ENCODE peak calls at places on chromosomes 12 and 14, in four cellular contexts. R is endothelial cell of umbilical vein, F is IMR-90, Z is K562. N is an unnamed sample.
A peak's percentile ranks its signal among the peaks of the same experiment; 100 is the strongest.

GRCh38 chr14:22535916-22536315 is 53.1 kb downstream of the DAD1 start:
- DNase-seq in R (no peak), F (no peak), Z (no peak), N (no peak)

GRCh38 chr14:30610719-30611388 is 11.3 kb upstream of the SCFD1 start:
- DNase-seq in R (peak; percentile 91), F (peak; percentile 81), Z (peak; percentile 10), N (peak; percentile 23)

GRCh38 chr14:68099348-68100045 is 279.9 kb downstream of the RAD51B start:
- DNase-seq in R (no peak), F (no peak), Z (no peak), N (no peak)

GRCh38 chr12:17954788-17955187 is 135.2 kb downstream of the RERGL start:
- DNase-seq in R (no peak), F (no peak), Z (no peak), N (no peak)

GRCh38 chr14:55578511-55578910 is 1.5 kb upstream of the KTN1 start:
- DNase-seq in R (no peak), F (no peak), Z (no peak), N (no peak)

GRCh38 chr14:104373055-104373854 is 206.3 kb upstream of the C14orf180 start:
- DNase-seq in R (no peak), F (no peak), Z (no peak), N (no peak)

GRCh38 chr12:64193045-64193444 is 29.1 kb downstream of the KICS2 start:
- DNase-seq in R (no peak), F (no peak), Z (no peak), N (no peak)

GRCh38 chr12:109271418-109271817 is 37.7 kb downstream of the FOXN4 start:
- DNase-seq in R (no peak), F (no peak), Z (no peak), N (no peak)

GRCh38 chr12:8662592-8662991 is at the start of gene MFAP5:
- DNase-seq in R (no peak), F (peak; percentile 25), Z (no peak), N (no peak)

GRCh38 chr12:27048822-27049752 is 26.7 kb downstream of the MED21 start:
- DNase-seq in R (peak; percentile 28), F (peak; percentile 91), Z (peak; percentile 25), N (peak; percentile 35)

GRCh38 chr12:34400986-34401658 is 378.8 kb downstream of the ALG10 start:
- DNase-seq in R (no peak), F (no peak), Z (peak; percentile 1), N (no peak)

GRCh38 chr12:49666176-49666575 is 41.0 kb downstream of the FMNL3 start:
- DNase-seq in R (no peak), F (no peak), Z (no peak), N (no peak)

GRCh38 chr12:100935929-100936328 is 141.4 kb downstream of the ANO4 start:
- DNase-seq in R (no peak), F (no peak), Z (no peak), N (no peak)

GRCh38 chr12:50572275-50572674 is 67.5 kb downstream of the DIP2B start:
- DNase-seq in R (no peak), F (peak; percentile 89), Z (no peak), N (no peak)

GRCh38 chr14:61698216-61698980 is 3.1 kb downstream of the HIF1A start:
- DNase-seq in R (peak; percentile 48), F (no peak), Z (no peak), N (no peak)

GRCh38 chr12:82832091-82832490 is 145.4 kb downstream of the TMTC2 start:
- DNase-seq in R (no peak), F (no peak), Z (no peak), N (no peak)

GRCh38 chr12:44716681-44717080 is 159.4 kb downstream of the NELL2 start:
- DNase-seq in R (no peak), F (no peak), Z (no peak), N (no peak)

DNA sequence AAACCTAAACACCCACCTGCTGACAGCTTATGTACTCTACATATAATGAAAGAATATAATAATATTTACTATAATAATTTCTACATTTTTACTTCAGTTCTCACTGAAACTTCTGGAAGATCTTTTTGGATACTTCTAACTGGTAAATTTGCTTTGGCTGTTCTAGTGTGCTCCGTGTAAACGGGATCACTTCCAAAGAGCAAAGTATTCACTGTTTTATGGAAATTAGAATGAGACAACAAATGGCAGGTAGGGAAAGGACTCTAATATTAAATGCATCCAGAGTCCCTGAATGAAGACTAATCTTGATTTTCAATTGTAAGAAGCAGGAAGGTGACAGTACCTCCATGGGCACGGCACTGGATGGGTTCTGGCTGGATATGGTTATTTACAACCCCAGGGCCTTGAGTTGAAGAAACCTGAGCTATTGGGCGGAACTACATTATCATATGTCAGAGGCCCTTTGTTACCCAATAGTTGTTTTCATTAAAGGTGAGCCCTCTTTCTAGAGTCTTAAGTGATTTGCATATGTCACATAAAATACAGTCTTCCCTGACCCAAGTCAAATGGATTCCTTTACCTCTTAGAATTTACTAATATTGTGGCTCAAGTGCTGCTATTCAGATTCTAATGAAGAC is 10.7 kb downstream of the ERP29 start:
- DNase-seq in R (no peak), F (no peak), Z (no peak), N (no peak)
- H4K20me1 ChIP-seq in R (peaks cover 2% of the 10 kb centered on the region), F (peaks cover 23% of the 10 kb centered on the region), Z (peaks cover 8% of the 10 kb centered on the region), N (peaks cover 6% of the 10 kb centered on the region)

DNA sequence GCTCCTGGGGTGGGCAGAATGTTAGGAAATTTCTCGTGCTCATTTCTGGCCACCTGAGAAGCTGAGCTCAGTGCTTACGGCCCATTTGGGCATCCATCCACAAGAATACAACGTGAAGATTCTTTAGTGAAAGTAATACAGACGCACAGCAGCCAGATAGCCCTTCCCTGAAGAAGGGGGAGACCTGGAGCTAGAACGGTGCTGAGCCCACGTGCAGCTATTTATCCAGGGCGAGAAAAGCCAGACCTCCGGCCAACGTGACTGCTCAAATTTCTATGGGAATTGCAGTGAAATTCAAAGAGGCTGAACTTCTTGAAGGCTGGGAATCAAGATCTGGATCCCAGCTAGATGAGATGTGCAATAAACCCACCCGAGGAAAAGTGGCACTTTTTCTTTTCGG is 20.7 kb downstream of the NID2 start:
- DNase-seq in R (no peak), F (no peak), Z (no peak), N (no peak)
- H3K4me2 ChIP-seq in R (no peak overlapping the region), F (no peak overlapping the region), Z (no peak overlapping the region), N (no peak overlapping the region)

GRCh38 chr12:30753233-30753632 is 1.5 kb downstream of the CAPRIN2 start:
- DNase-seq in R (peak; percentile 52), F (peak; percentile 39), Z (peak; percentile 36), N (no peak)
- H3K9me1 ChIP-seq in R (no peaks in the 10 kb centered on the region), F (peaks cover 4% of the 10 kb centered on the region), Z (no peaks in the 10 kb centered on the region), N (peaks cover 3% of the 10 kb centered on the region)

DNA sequence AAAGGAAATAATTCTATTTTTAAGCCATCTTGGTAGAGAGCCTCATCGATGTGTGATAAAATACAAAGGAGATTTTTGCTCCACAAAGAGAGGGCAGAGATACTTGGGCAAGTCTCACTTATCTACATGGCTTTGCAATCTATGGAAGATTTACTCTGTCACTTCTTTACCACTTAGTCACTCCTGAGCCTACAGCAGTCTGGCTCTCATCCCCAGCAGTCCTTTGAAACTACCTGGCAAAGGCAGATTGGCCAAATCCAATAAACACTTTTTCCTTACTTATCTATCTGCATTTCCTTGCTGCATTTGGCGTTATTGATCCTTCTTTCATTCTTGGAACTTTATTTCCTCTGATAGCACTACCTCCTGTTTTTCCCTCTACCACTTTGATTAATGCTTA is 170.0 kb downstream of the TRHDE start:
- DNase-seq in R (no peak), F (peak; percentile 47), Z (no peak), N (no peak)
- H4K20me1 ChIP-seq in R (no peaks in the 10 kb centered on the region), F (no peaks in the 10 kb centered on the region), Z (no peaks in the 10 kb centered on the region), N (no peaks in the 10 kb centered on the region)

GRCh38 chr12:47773858-47774580 is 981 bp downstream of the SLC48A1 start:
- DNase-seq in R (no peak), F (no peak), Z (no peak), N (no peak)
- H3K4me2 ChIP-seq in R (peak overlapping the region; percentile 64), F (peak overlapping the region; percentile 92), Z (peak overlapping the region; percentile 94), N (peak overlapping the region; percentile 89)

GRCh38 chr14:58848365-58848764 is 210.6 kb downstream of the DACT1 start:
- DNase-seq in R (no peak), F (no peak), Z (no peak), N (no peak)
- H3K9me1 ChIP-seq in R (no peaks in the 10 kb centered on the region), F (no peaks in the 10 kb centered on the region), Z (no peaks in the 10 kb centered on the region), N (no peaks in the 10 kb centered on the region)